ENCODE peak calls at places on chromosome 10, in four cellular contexts. C is WTC11, S is H7, R is astrocyte of the cerebellum. K is an unnamed sample.
A peak's percentile ranks its signal among the peaks of the same experiment; 100 is the strongest.

GRCh38 chr10:17273403-17273802 is 45.4 kb downstream of the VIM start:
- DNase-seq in C (no peak), S (no peak), R (no peak), K (no peak)

GRCh38 chr10:6221971-6222751 is 19.4 kb downstream of the PFKFB3 start:
- DNase-seq in C (no peak), S (peak; percentile 38), R (no peak), K (no peak)

GRCh38 chr10:80200687-80201086 is 4.7 kb downstream of the ANXA11 start:
- DNase-seq in C (no peak), S (no peak), R (no peak), K (no peak)

GRCh38 chr10:124827474-124827873 is 25.9 kb downstream of the ABRAXAS2 start:
- DNase-seq in C (no peak), S (no peak), R (peak; percentile 16), K (no peak)

GRCh38 chr10:77456414-77456813 is 181.2 kb downstream of the KCNMA1 start:
- DNase-seq in C (no peak), S (no peak), R (no peak), K (no peak)

GRCh38 chr10:87659571-87660483 is at the start of gene PAPSS2:
- DNase-seq in C (peak; percentile 71), S (peak; percentile 88), R (no peak), K (no peak)

GRCh38 chr10:83076443-83076842 is 1062.9 kb upstream of the GHITM start:
- DNase-seq in C (no peak), S (no peak), R (no peak), K (no peak)

GRCh38 chr10:93745411-93746065 is 12.2 kb upstream of the LGI1 start:
- DNase-seq in C (peak; percentile 68), S (peak; percentile 37), R (no peak), K (no peak)

GRCh38 chr10:137031-137430 is 1.8 kb downstream of the ZMYND11 start:
- DNase-seq in C (peak; percentile 38), S (peak; percentile 61), R (no peak), K (peak; percentile 27)

GRCh38 chr10:103603382-103603781 is 109.9 kb downstream of the NEURL1 start:
- DNase-seq in C (no peak), S (peak; percentile 51), R (no peak), K (no peak)

GRCh38 chr10:118856106-118856505 is 101.3 kb upstream of the CACUL1 start:
- DNase-seq in C (no peak), S (no peak), R (no peak), K (no peak)

GRCh38 chr10:22620140-22620857 is 94.1 kb downstream of the PIP4K2A start:
- DNase-seq in C (no peak), S (no peak), R (peak; percentile 94), K (no peak)

GRCh38 chr10:102735065-102735562 is 8.6 kb upstream of the WBP1L start:
- DNase-seq in C (peak; percentile 45), S (peak; percentile 75), R (no peak), K (no peak)

GRCh38 chr10:42958142-42958868 is 118.6 kb upstream of the RET start:
- DNase-seq in C (no peak), S (no peak), R (no peak), K (no peak)

GRCh38 chr10:30822693-30823465 is 193.3 kb upstream of the LYZL2 start:
- DNase-seq in C (no peak), S (no peak), R (no peak), K (no peak)

GRCh38 chr10:116743266-116744064 is 1.1 kb upstream of the HSPA12A start:
- DNase-seq in C (no peak), S (peak; percentile 45), R (no peak), K (no peak)

GRCh38 chr10:133475821-133476640 is 22.3 kb downstream of the SCART1 start:
- DNase-seq in C (no peak), S (peak; percentile 13), R (no peak), K (no peak)

GRCh38 chr10:111600772-111601171 is 523.9 kb downstream of the ADRA2A start:
- DNase-seq in C (peak; percentile 20), S (no peak), R (no peak), K (no peak)

GRCh38 chr10:128044961-128045832 is 81.0 kb downstream of the MKI67 start:
- DNase-seq in C (no peak), S (no peak), R (no peak), K (no peak)

GRCh38 chr10:90988802-90989201 is 67.9 kb upstream of the ANKRD1 start:
- DNase-seq in C (no peak), S (no peak), R (no peak), K (no peak)

GRCh38 chr10:60423920-60424319 is 34.2 kb upstream of the ANK3 start:
- DNase-seq in C (no peak), S (no peak), R (no peak), K (no peak)

GRCh38 chr10:44576715-44577191 is 191.9 kb upstream of the CXCL12 start:
- DNase-seq in C (no peak), S (no peak), R (no peak), K (no peak)

GRCh38 chr10:106513328-106513727 is 651.2 kb downstream of the SORCS1 start:
- DNase-seq in C (no peak), S (no peak), R (no peak), K (no peak)

GRCh38 chr10:50937230-50937907 is 51.9 kb upstream of the A1CF start:
- DNase-seq in C (no peak), S (peak; percentile 11), R (peak; percentile 26), K (no peak)

GRCh38 chr10:62885656-62886461 is 69.7 kb upstream of the EGR2 start:
- DNase-seq in C (no peak), S (no peak), R (peak; percentile 16), K (no peak)

GRCh38 chr10:63671317-63671937 is 150.2 kb downstream of the REEP3 start:
- DNase-seq in C (no peak), S (no peak), R (peak; percentile 85), K (no peak)

GRCh38 chr10:25536027-25536426 is 361.2 kb downstream of the GPR158 start:
- DNase-seq in C (no peak), S (no peak), R (no peak), K (no peak)

GRCh38 chr10:84293171-84293570 is 35.2 kb upstream of the CCSER2 start:
- DNase-seq in C (no peak), S (no peak), R (no peak), K (no peak)

GRCh38 chr10:71850021-71850744 is 868 bp downstream of the PSAP start:
- DNase-seq in C (no peak), S (no peak), R (no peak), K (no peak)

GRCh38 chr10:101781984-101782810 is 1.0 kb downstream of the NPM3 start:
- DNase-seq in C (no peak), S (no peak), R (no peak), K (no peak)

GRCh38 chr10:50857579-50857978 is 27.8 kb downstream of the A1CF start:
- DNase-seq in C (no peak), S (peak; percentile 4), R (no peak), K (no peak)

GRCh38 chr10:101630420-101630920 is 42.3 kb downstream of the DPCD start:
- DNase-seq in C (no peak), S (no peak), R (no peak), K (no peak)

GRCh38 chr10:5460468-5461200 is 38.7 kb downstream of the CALML5 start:
- DNase-seq in C (no peak), S (no peak), R (no peak), K (no peak)

GRCh38 chr10:12710594-12711343 is 290.7 kb downstream of the CCDC3 start:
- DNase-seq in C (peak; percentile 79), S (peak; percentile 55), R (peak; percentile 78), K (peak; percentile 61)

K was measured in effector CD4-positive, alpha-beta T cell.